ENCODE peak calls at places on chromosomes 16 and 17, in nine cellular contexts. Y is choroid plexus epithelial cell, T is heart right ventricle, O is GM06990, F is colonic mucosa, B is fibroblast of pulmonary artery, V is PC-9, I is heart left ventricle, P is fibroblast of lung. J is an unnamed sample.

GRCh38 chr16:72198021-72198420 is 26.1 kb upstream of the PMFBP1 start:
- DNase-seq in V (no peak), O (no peak), I (peak; percentile 61), Y (peak; percentile 98), B (peak; percentile 93), T (peak; percentile 38), F (no peak), P (peak; percentile 96), J (peak; percentile 78)

GRCh38 chr17:9529033-9529748 is 46.4 kb downstream of the STX8 start:
- DNase-seq in P (peak; percentile 61), I (no peak), O (no peak), B (peak; percentile 54), F (no peak), Y (peak; percentile 69), V (no peak), T (no peak), J (peak; percentile 37)

GRCh38 chr16:2531696-2532493 is 687 bp upstream of the CEMP1 start:
- DNase-seq in O (peak; percentile 96), T (peak; percentile 98), I (peak; percentile 100), Y (peak; percentile 98), P (peak; percentile 96), B (peak; percentile 97), V (peak; percentile 99), F (peak; percentile 98), J (peak; percentile 97)

GRCh38 chr17:72886622-72887021 is 205.9 kb downstream of the SLC39A11 start:
- DNase-seq in V (no peak), O (no peak), P (no peak), T (no peak), Y (no peak), I (no peak), B (no peak), F (no peak), J (no peak)

GRCh38 chr17:21008516-21008915 is 34.3 kb downstream of the USP22 start:
- DNase-seq in F (no peak), O (no peak), Y (no peak), I (no peak), T (no peak), P (no peak), B (no peak), V (no peak), J (no peak)

GRCh38 chr17:40922239-40922638 is 15.2 kb downstream of the KRT23 start:
- DNase-seq in P (peak; percentile 66), F (no peak), B (peak; percentile 83), V (peak; percentile 60), I (peak; percentile 26), Y (peak; percentile 89), T (no peak), O (no peak), J (peak; percentile 83)

GRCh38 chr17:50837286-50837979 is 2.0 kb downstream of the WFIKKN2 start:
- DNase-seq in B (no peak), T (no peak), I (no peak), O (no peak), Y (no peak), V (no peak), P (no peak), F (no peak), J (no peak)

GRCh38 chr16:50834701-50835100 is 92.8 kb downstream of the CYLD start:
- DNase-seq in B (no peak), F (no peak), Y (no peak), O (no peak), P (no peak), T (no peak), V (no peak), I (no peak), J (no peak)

GRCh38 chr16:79403534-79403933 is 197.0 kb downstream of the MAF start:
- DNase-seq in V (no peak), Y (no peak), O (no peak), P (no peak), F (no peak), I (no peak), T (no peak), B (no peak), J (no peak)

GRCh38 chr17:59765038-59765437 is 57.6 kb downstream of the VMP1 start:
- DNase-seq in T (no peak), B (no peak), I (no peak), P (no peak), Y (no peak), F (no peak), V (no peak), O (no peak), J (no peak)

GRCh38 chr17:22374741-22375140 is 682.4 kb downstream of the KCNJ18 start:
- DNase-seq in T (no peak), B (no peak), O (no peak), V (no peak), I (no peak), P (no peak), Y (no peak), F (no peak), J (no peak)

GRCh38 chr17:10526517-10526916 is 8.2 kb upstream of the MYH1 start:
- DNase-seq in I (no peak), F (no peak), V (no peak), P (no peak), B (no peak), Y (no peak), O (no peak), T (no peak), J (no peak)

GRCh38 chr17:63480826-63481487 is 4.1 kb downstream of the ACE start:
- DNase-seq in I (peak; percentile 26), P (no peak), Y (no peak), T (no peak), B (no peak), O (no peak), V (peak; percentile 45), F (no peak), J (no peak)

GRCh38 chr17:75300280-75300679 is 11.0 kb upstream of the SLC25A19 start:
- DNase-seq in I (no peak), O (no peak), T (no peak), P (no peak), V (no peak), F (no peak), B (no peak), Y (no peak), J (no peak)

GRCh38 chr16:63289834-63290460 is 1253.7 kb upstream of the CDH8 start:
- DNase-seq in Y (peak; percentile 9), I (peak; percentile 48), B (peak; percentile 27), T (peak; percentile 22), P (peak; percentile 5), O (no peak), F (peak; percentile 38), V (peak; percentile 27), J (peak; percentile 1)

GRCh38 chr17:72219824-72220473 is 99.1 kb downstream of the SOX9 start:
- DNase-seq in F (no peak), Y (no peak), B (no peak), T (no peak), V (no peak), O (no peak), P (no peak), I (no peak), J (no peak)

GRCh38 chr16:83044589-83044988 is 417.8 kb downstream of the CDH13 start:
- DNase-seq in V (no peak), F (no peak), P (no peak), I (no peak), Y (no peak), B (no peak), T (no peak), O (no peak), J (peak; percentile 60)

GRCh38 chr16:16018705-16019104 is 69.3 kb downstream of the ABCC1 start:
- DNase-seq in V (no peak), O (no peak), B (no peak), F (no peak), T (no peak), P (peak; percentile 44), Y (no peak), I (no peak), J (peak; percentile 47)

GRCh38 chr16:58197314-58198012 is 443 bp downstream of the CSNK2A2 start:
- DNase-seq in F (no peak), V (no peak), O (peak; percentile 31), I (peak; percentile 24), T (no peak), Y (no peak), B (no peak), P (no peak), J (no peak)

GRCh38 chr16:4612474-4612931 is 2.2 kb downstream of the UBALD1 start:
- DNase-seq in P (no peak), I (no peak), B (no peak), Y (no peak), O (no peak), V (no peak), T (no peak), F (no peak), J (no peak)
- TF ChIP-seq CTCF in P (peak; percentile 10), I (no peak), B (no peak), Y (peak; percentile 43), O (no peak), V (no peak), T (no peak), F (no peak), J (no peak)

DNA sequence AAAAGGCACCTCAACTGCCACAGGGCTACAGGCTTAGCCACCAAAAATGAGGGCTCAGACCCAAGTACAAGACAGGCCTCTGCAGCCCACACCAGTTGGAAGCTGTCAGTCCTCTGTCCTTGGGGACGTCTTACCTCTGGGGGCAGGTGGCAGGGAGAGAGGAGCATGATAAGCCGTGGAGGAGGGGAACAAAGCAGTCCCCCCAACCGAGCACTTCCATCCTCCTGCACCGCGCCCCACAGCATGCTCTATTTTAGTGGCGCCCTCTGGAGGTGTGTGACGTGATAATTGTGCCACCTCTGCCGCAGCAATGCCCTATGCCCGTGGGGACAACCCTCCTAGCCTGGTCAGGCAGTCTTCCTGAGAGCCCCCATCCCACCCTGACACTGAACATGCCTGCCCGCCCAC is 13.6 kb downstream of the G6PC3 start:
- DNase-seq in F (peak; percentile 41), P (no peak), T (no peak), V (no peak), Y (no peak), B (no peak), O (no peak), I (no peak), J (no peak)
- TF ChIP-seq CTCF in F (no peak), P (no peak), T (peak; percentile 20), V (peak; percentile 54), Y (peak; percentile 40), B (peak; percentile 26), O (peak; percentile 38), I (no peak), J (peak; percentile 26)

GRCh38 chr16:25034916-25035315 is 19.7 kb upstream of the ARHGAP17 start:
- DNase-seq in T (no peak), O (no peak), B (no peak), Y (no peak), P (no peak), F (no peak), V (no peak), I (no peak), J (peak; percentile 50)
- TF ChIP-seq CTCF in T (no peak), O (no peak), B (no peak), Y (no peak), P (no peak), F (no peak), V (no peak), I (no peak), J (no peak)

DNA sequence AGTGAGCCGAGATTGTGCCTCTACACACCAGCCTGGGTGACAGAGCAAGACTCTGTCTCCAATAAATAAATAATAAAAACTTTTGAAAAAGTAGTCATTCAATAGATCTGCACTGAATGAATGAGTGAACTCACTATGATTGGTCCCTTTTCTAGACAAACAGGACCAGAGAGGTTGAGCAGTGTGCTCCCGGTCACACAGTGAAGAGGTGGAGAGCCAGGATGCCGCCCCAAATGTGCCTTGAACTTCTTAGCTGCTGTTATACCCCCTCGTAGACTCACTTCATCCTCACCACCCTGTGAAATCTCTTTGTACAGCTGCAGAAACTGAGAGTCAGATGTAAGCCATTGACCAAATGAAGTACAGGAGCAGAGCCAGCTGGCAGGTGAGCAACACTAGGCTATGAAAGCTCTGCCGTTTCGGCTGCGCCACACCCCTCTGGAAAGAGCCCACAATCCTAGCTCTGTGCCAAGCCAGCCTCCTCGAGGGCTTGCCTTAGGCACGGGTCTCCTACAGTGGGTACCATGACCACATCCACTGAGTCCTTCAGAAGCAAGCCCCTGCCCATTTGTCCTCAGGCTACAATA is 7.8 kb upstream of the KIAA0513 start:
- DNase-seq in P (no peak), Y (no peak), T (no peak), O (no peak), F (peak; percentile 72), B (no peak), V (no peak), I (peak; percentile 64), J (no peak)
- TF ChIP-seq CTCF in P (no peak), Y (no peak), T (no peak), O (no peak), F (no peak), B (no peak), V (no peak), I (no peak), J (no peak)